ENCODE peak calls at places on chromosome 2, in six cellular contexts. One of them, this sample, is unnamed.
A peak's percentile ranks its signal among the peaks of the same experiment; 100 is the strongest.

GRCh38 chr2:62304429-62305417 is 108.8 kb downstream of the B3GNT2 start:
- DNase-seq in GM06990: peak; percentile 53
- DNase-seq in prostate gland: peak; percentile 28
- DNase-seq in astrocyte: peak; percentile 93
- DNase-seq in H1: no peak
- DNase-seq in epithelial cell of esophagus: peak; percentile 76
- DNase-seq in this sample: peak; percentile 51

GRCh38 chr2:235553696-235554100 is 59.9 kb downstream of the AGAP1 start:
- DNase-seq in H1: no peak
- DNase-seq in astrocyte: peak; percentile 34
- DNase-seq in GM06990: no peak
- DNase-seq in prostate gland: no peak
- DNase-seq in epithelial cell of esophagus: no peak
- DNase-seq in this sample: no peak

GRCh38 chr2:66437601-66438497 is 2.9 kb downstream of the MEIS1 start:
- DNase-seq in astrocyte: no peak
- DNase-seq in epithelial cell of esophagus: peak; percentile 44
- DNase-seq in prostate gland: no peak
- DNase-seq in GM06990: no peak
- DNase-seq in H1: no peak
- DNase-seq in this sample: no peak

GRCh38 chr2:181923123-181923522 is 31.6 kb downstream of the ITPRID2 start:
- DNase-seq in astrocyte: no peak
- DNase-seq in GM06990: no peak
- DNase-seq in prostate gland: no peak
- DNase-seq in epithelial cell of esophagus: no peak
- DNase-seq in H1: no peak
- DNase-seq in this sample: no peak

GRCh38 chr2:96163768-96164429 is 18.7 kb upstream of the DUSP2 start:
- DNase-seq in GM06990: peak; percentile 95
- DNase-seq in H1: no peak
- DNase-seq in astrocyte: no peak
- DNase-seq in prostate gland: no peak
- DNase-seq in epithelial cell of esophagus: no peak
- DNase-seq in this sample: no peak

GRCh38 chr2:1685957-1686783 is 58.1 kb downstream of the PXDN start:
- DNase-seq in GM06990: no peak
- DNase-seq in H1: no peak
- DNase-seq in epithelial cell of esophagus: peak; percentile 32
- DNase-seq in astrocyte: peak; percentile 68
- DNase-seq in prostate gland: no peak
- DNase-seq in this sample: no peak

GRCh38 chr2:180730976-180731375 is 249.4 kb upstream of the UBE2E3 start:
- DNase-seq in epithelial cell of esophagus: peak; percentile 83
- DNase-seq in astrocyte: no peak
- DNase-seq in GM06990: no peak
- DNase-seq in H1: no peak
- DNase-seq in prostate gland: no peak
- DNase-seq in this sample: no peak

GRCh38 chr2:230472619-230473018 is 56.6 kb downstream of the SP100 start:
- DNase-seq in astrocyte: peak; percentile 71
- DNase-seq in H1: no peak
- DNase-seq in epithelial cell of esophagus: peak; percentile 88
- DNase-seq in prostate gland: no peak
- DNase-seq in GM06990: peak; percentile 41
- DNase-seq in this sample: no peak

GRCh38 chr2:25936889-25937545 is 45.3 kb downstream of the KIF3C start:
- DNase-seq in GM06990: no peak
- DNase-seq in prostate gland: peak; percentile 26
- DNase-seq in epithelial cell of esophagus: no peak
- DNase-seq in astrocyte: no peak
- DNase-seq in H1: no peak
- DNase-seq in this sample: no peak

GRCh38 chr2:196252408-196253114 is 81.2 kb upstream of the STK17B start:
- DNase-seq in astrocyte: peak; percentile 80
- DNase-seq in H1: no peak
- DNase-seq in epithelial cell of esophagus: peak; percentile 64
- DNase-seq in prostate gland: no peak
- DNase-seq in GM06990: no peak
- DNase-seq in this sample: no peak

GRCh38 chr2:233381013-233381995 is 27.0 kb downstream of the DGKD start:
- DNase-seq in H1: no peak
- DNase-seq in prostate gland: no peak
- DNase-seq in astrocyte: no peak
- DNase-seq in epithelial cell of esophagus: peak; percentile 26
- DNase-seq in GM06990: no peak
- DNase-seq in this sample: peak; percentile 82

GRCh38 chr2:175037941-175038340 is 32.8 kb upstream of the CHN1 start:
- DNase-seq in H1: no peak
- DNase-seq in prostate gland: no peak
- DNase-seq in epithelial cell of esophagus: no peak
- DNase-seq in GM06990: no peak
- DNase-seq in astrocyte: no peak
- DNase-seq in this sample: no peak

GRCh38 chr2:138829326-138829725 is 49.1 kb upstream of the NXPH2 start:
- DNase-seq in astrocyte: no peak
- DNase-seq in prostate gland: peak; percentile 32
- DNase-seq in GM06990: no peak
- DNase-seq in epithelial cell of esophagus: peak; percentile 55
- DNase-seq in H1: peak; percentile 79
- DNase-seq in this sample: no peak

GRCh38 chr2:43075906-43076585 is 150.4 kb downstream of the ZFP36L2 start:
- DNase-seq in astrocyte: peak; percentile 90
- DNase-seq in H1: no peak
- DNase-seq in prostate gland: no peak
- DNase-seq in GM06990: no peak
- DNase-seq in epithelial cell of esophagus: peak; percentile 51
- DNase-seq in this sample: no peak

GRCh38 chr2:88191722-88192042 is 21.5 kb downstream of the THNSL2 start:
- DNase-seq in GM06990: no peak
- DNase-seq in epithelial cell of esophagus: no peak
- DNase-seq in prostate gland: no peak
- DNase-seq in astrocyte: no peak
- DNase-seq in H1: no peak
- DNase-seq in this sample: no peak
- TF ChIP-seq CTCF in GM06990: no peak
- TF ChIP-seq CTCF in epithelial cell of esophagus: no peak
- TF ChIP-seq CTCF in prostate gland: no peak
- TF ChIP-seq CTCF in astrocyte: no peak
- TF ChIP-seq CTCF in H1: no peak
- TF ChIP-seq CTCF in this sample: no peak

DNA sequence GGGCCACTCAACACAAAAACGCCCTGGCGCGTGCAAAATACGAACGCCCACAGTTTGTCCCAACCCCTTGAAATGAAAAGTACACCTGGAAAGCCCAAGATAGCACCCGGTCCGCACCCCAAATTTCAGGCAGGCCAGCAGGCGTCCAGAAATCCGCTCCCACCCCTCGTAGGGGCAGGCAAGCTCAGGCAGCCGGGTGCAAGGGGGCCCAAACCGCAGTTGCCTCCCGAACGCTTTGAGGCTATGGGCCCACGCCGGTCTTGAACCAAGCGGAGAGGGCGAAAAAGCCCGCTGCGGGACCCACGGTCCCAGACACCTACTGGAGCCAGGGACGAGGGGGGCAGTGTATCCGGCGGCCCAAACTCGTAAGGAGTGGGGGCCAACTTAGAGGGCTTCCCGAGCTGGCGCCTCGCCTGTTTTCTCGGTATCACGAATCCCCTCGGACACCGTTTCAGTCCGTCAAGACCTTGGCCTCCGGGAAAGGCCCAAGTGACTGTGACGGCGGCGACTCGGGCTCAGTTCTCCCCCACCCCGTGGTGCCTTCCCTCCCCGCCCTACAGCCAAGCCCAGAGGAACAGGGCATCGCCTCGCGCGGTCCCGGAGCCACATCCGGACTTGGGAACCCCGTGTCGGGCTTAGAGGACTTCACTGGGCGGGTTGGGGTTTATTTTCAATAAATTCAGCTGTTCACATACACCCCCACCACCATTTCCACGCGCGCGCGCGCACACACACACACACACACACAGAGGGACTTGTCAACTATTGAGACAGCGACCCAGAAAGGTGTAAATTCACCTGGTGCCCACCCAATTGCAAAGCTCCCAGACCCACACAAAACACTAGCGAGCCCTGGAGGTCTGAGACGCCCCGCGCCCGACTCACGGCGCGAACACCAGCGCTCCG is 6.2 kb upstream of the SATB2 start:
- DNase-seq in epithelial cell of esophagus: no peak
- DNase-seq in prostate gland: no peak
- DNase-seq in astrocyte: no peak
- DNase-seq in GM06990: no peak
- DNase-seq in H1: peak; percentile 66
- DNase-seq in this sample: no peak
- H3K4me3 ChIP-seq in epithelial cell of esophagus: peak overlapping the region; percentile 40
- H3K4me3 ChIP-seq in prostate gland: peak overlapping the region; percentile 47
- H3K4me3 ChIP-seq in astrocyte: peak overlapping the region; percentile 59
- H3K4me3 ChIP-seq in GM06990: no peak overlapping the region
- H3K4me3 ChIP-seq in H1: peak overlapping the region; percentile 52
- H3K4me3 ChIP-seq in this sample: peak overlapping the region; percentile 55

DNA sequence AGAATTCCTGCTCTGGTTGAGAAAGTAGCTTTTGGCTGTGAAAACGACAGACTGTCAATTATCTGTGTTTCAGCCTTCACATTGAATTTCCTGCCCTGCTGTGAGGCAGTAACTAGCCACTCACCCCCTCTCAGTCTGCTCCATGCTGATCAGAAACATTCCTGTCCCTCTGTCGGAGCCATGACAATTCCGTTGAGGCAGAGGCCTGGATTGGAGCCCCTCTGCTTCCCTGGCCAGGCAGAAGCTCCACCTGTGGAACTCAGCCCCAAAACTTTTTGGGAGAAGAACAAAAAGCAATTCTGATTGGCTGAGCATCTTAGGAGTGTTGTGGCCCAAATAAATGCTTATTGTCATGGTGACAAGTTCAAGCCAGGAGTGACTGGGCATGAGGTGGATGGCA is 60.0 kb downstream of the APOB start:
- DNase-seq in prostate gland: no peak
- DNase-seq in GM06990: no peak
- DNase-seq in H1: no peak
- DNase-seq in astrocyte: no peak
- DNase-seq in epithelial cell of esophagus: no peak
- DNase-seq in this sample: no peak
- TF ChIP-seq CTCF in prostate gland: no peak
- TF ChIP-seq CTCF in GM06990: no peak
- TF ChIP-seq CTCF in H1: no peak
- TF ChIP-seq CTCF in astrocyte: no peak
- TF ChIP-seq CTCF in epithelial cell of esophagus: no peak
- TF ChIP-seq CTCF in this sample: no peak

DNA sequence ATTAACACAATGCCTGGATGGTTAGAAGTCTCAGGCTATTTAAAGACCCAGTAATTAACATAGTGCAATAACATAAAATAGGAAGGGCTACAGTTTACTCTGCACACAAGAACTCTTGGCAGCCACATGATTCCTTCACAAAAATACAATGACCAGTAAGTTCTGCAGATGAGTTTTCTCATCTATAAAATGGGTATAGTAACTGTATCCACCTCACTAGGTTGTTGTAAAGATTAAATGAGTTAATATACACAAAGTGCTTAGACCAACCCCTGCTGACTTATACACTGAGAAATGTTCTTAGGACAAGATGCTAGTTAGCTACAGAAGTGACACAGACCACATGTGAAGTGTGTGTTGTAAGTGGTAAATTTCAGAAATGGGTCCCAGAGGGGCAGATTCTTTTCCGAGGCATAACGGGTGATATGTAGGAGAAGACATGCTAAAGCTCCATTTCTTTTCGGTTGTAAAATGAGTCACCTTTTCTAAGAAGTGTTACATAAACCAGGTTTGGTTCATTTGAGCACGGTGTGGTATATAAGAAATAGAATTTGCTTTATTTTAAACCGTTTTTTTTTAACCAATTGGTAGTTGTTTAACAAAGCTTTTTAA is 61.8 kb downstream of the CXCR4 start:
- DNase-seq in astrocyte: no peak
- DNase-seq in H1: no peak
- DNase-seq in prostate gland: no peak
- DNase-seq in epithelial cell of esophagus: no peak
- DNase-seq in GM06990: peak; percentile 67
- DNase-seq in this sample: no peak
- H3K4me3 ChIP-seq in astrocyte: no peak overlapping the region
- H3K4me3 ChIP-seq in H1: no peak overlapping the region
- H3K4me3 ChIP-seq in prostate gland: no peak overlapping the region
- H3K4me3 ChIP-seq in epithelial cell of esophagus: no peak overlapping the region
- H3K4me3 ChIP-seq in GM06990: no peak overlapping the region
- H3K4me3 ChIP-seq in this sample: no peak overlapping the region

GRCh38 chr2:228699400-228699799 is 517.9 kb upstream of the SPHKAP start:
- DNase-seq in epithelial cell of esophagus: peak; percentile 14
- DNase-seq in prostate gland: no peak
- DNase-seq in GM06990: no peak
- DNase-seq in H1: no peak
- DNase-seq in astrocyte: peak; percentile 21
- DNase-seq in this sample: no peak
- TF ChIP-seq CTCF in epithelial cell of esophagus: no peak
- TF ChIP-seq CTCF in prostate gland: no peak
- TF ChIP-seq CTCF in GM06990: no peak
- TF ChIP-seq CTCF in H1: peak; percentile 27
- TF ChIP-seq CTCF in astrocyte: no peak
- TF ChIP-seq CTCF in this sample: no peak

DNA sequence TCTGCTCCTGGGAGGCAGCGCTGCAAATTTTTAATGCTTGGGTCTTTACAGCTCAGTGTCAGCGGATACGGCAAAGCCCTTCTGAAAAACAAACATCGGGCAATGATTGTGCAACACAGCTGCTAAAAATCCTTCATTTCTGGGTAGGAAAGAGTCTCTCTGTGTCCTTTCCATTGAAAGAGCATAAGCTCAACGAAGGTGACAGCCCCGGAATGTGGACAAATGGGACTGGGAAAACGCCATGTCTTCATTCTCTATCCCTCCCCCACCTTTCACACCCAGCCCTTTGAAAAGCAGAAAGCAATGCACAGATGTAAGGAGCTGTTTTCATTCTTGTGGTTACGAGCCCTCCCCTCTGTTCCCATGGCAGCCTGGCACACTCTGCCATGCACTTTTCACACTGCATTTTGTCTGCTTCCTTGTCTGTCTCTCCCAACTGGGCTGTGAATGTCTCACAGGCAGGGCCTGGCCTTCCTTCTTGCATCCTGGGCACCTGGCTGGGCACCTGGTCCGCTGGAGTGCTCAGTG is 16.1 kb downstream of the TMEM177 start:
- DNase-seq in astrocyte: peak; percentile 83
- DNase-seq in prostate gland: peak; percentile 26
- DNase-seq in GM06990: no peak
- DNase-seq in epithelial cell of esophagus: peak; percentile 38
- DNase-seq in H1: no peak
- DNase-seq in this sample: no peak
- H3K4me3 ChIP-seq in astrocyte: peak overlapping the region; percentile 13
- H3K4me3 ChIP-seq in prostate gland: no peak overlapping the region
- H3K4me3 ChIP-seq in GM06990: no peak overlapping the region
- H3K4me3 ChIP-seq in epithelial cell of esophagus: no peak overlapping the region
- H3K4me3 ChIP-seq in H1: no peak overlapping the region
- H3K4me3 ChIP-seq in this sample: no peak overlapping the region

DNA sequence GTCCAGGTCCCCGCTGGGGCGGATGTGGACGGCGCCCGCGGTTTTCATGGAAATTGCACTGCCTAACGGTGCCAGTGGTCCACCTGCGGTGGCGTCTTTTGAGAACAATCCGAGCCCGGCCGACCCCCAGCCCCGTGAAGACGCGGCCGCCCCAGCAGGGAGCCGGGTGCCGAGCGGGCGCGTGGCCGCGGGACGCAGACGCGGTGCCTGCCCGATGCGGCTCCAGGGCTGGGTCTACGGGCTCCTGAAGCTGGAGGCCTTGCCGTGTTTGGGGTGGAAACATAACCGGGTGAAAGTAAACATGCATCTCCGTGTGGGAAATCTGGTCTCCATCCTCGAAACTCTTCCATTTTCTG is 487 bp downstream of the INPP4A start:
- DNase-seq in GM06990: no peak
- DNase-seq in astrocyte: no peak
- DNase-seq in H1: no peak
- DNase-seq in epithelial cell of esophagus: peak; percentile 19
- DNase-seq in prostate gland: no peak
- DNase-seq in this sample: no peak
- TF ChIP-seq CTCF in GM06990: no peak
- TF ChIP-seq CTCF in astrocyte: no peak
- TF ChIP-seq CTCF in H1: no peak
- TF ChIP-seq CTCF in epithelial cell of esophagus: no peak
- TF ChIP-seq CTCF in prostate gland: no peak
- TF ChIP-seq CTCF in this sample: no peak

This sample was measured in LNCaP clone FGC.